ENCODE peak calls at places on chromosome 1, in six cellular contexts. V, J, S, H, E and N are unnamed samples.

GRCh38 chr1:6500446-6501406 is 9.3 kb upstream of the PLEKHG5 start:
- DNase-seq in V (no peak), J (no peak), S (no peak), H (no peak), E (no peak), N (no peak)

GRCh38 chr1:246875041-246876026 is 56.4 kb downstream of the AHCTF1 start:
- DNase-seq in V (no peak), J (peak; percentile 57), S (peak; percentile 79), H (no peak), E (no peak), N (no peak)

GRCh38 chr1:21734526-21734925 is 48.4 kb downstream of the USP48 start:
- DNase-seq in V (no peak), J (peak; percentile 21), S (no peak), H (no peak), E (no peak), N (no peak)

GRCh38 chr1:44970317-44970716 is 16.1 kb downstream of the EIF2B3 start:
- DNase-seq in V (no peak), J (no peak), S (peak; percentile 83), H (no peak), E (no peak), N (no peak)

GRCh38 chr1:174890024-174890423 is 109.7 kb upstream of the CACYBP start:
- DNase-seq in V (no peak), J (peak; percentile 23), S (no peak), H (no peak), E (no peak), N (no peak)

GRCh38 chr1:79532555-79532954 is 526.0 kb upstream of the ADGRL4 start:
- DNase-seq in V (no peak), J (no peak), S (no peak), H (peak; percentile 49), E (no peak), N (no peak)

GRCh38 chr1:204240233-204240632 is 26.4 kb upstream of the GOLT1A start:
- DNase-seq in V (no peak), J (no peak), S (no peak), H (no peak), E (no peak), N (no peak)

GRCh38 chr1:205354259-205354904 is 2.3 kb downstream of the KLHDC8A start:
- DNase-seq in V (no peak), J (peak; percentile 92), S (no peak), H (peak; percentile 77), E (peak; percentile 60), N (peak; percentile 72)

GRCh38 chr1:115098979-115099692 is 9.8 kb upstream of the TSPAN2 start:
- DNase-seq in V (no peak), J (no peak), S (peak; percentile 71), H (peak; percentile 87), E (peak; percentile 34), N (no peak)

GRCh38 chr1:125086611-125087010 is 3901.8 kb downstream of the SRGAP2C start:
- DNase-seq in V (peak; percentile 37), J (no peak), S (no peak), H (no peak), E (no peak), N (no peak)

GRCh38 chr1:4052657-4053056 is 152.6 kb upstream of the C1orf174 start:
- DNase-seq in V (no peak), J (no peak), S (no peak), H (no peak), E (no peak), N (no peak)

GRCh38 chr1:152110365-152110859 is 4.8 kb downstream of the TCHH start:
- DNase-seq in V (peak; percentile 87), J (peak; percentile 84), S (peak; percentile 46), H (peak; percentile 38), E (no peak), N (peak; percentile 40)

GRCh38 chr1:50977575-50978143 is 7.6 kb downstream of the CDKN2C start:
- DNase-seq in V (peak; percentile 91), J (peak; percentile 57), S (no peak), H (peak; percentile 30), E (peak; percentile 64), N (peak; percentile 68)

GRCh38 chr1:90000934-90001676 is 6.2 kb downstream of the ZNF326 start:
- DNase-seq in V (no peak), J (no peak), S (no peak), H (peak; percentile 30), E (no peak), N (no peak)
- TF ChIP-seq CTCF in V (no peak), J (no peak), S (no peak), H (peak; percentile 27), E (peak; percentile 7), N (peak; percentile 17)

GRCh38 chr1:233376711-233377110 is 49.2 kb downstream of the MAP3K21 start:
- DNase-seq in V (no peak), J (peak; percentile 33), S (no peak), H (no peak), E (no peak), N (no peak)
- TF ChIP-seq CTCF in V (no peak), J (peak; percentile 15), S (no peak), H (peak; percentile 14), E (no peak), N (no peak)

GRCh38 chr1:179953974-179954493 is 576 bp upstream of the CEP350 start:
- DNase-seq in V (no peak), J (peak; percentile 78), S (no peak), H (peak; percentile 70), E (peak; percentile 32), N (peak; percentile 35)
- TF ChIP-seq CTCF in V (no peak), J (no peak), S (peak; percentile 22), H (peak; percentile 57), E (no peak), N (no peak)

DNA sequence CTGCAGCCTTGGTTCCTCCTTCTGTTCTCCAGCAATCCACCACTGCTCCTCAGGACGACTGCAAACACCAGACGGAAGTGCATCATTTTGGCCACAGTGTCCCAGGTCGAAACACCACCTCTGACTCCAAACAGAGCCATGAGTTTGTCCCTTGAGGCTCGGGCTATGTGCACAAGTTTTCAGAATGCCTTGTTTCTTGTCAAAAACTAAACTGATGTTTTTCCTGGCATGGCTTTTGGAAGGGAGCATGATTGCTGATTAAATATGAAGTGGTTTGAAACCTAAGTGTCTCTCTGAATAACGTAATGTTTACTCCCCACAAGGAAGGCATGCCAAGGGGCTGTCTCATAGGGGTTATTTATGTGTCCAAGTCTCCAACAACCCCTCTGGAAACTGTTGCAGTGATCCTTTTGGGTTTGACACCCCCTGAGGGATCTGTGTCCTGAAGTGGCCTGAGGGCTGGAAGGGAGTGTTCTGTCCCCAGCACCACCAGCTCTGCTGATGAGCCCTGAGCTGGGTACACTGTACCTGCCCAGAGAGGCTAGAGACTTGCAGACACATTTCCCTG is 132.7 kb downstream of the PLPP3 start:
- DNase-seq in V (no peak), J (peak; percentile 14), S (peak; percentile 26), H (no peak), E (no peak), N (no peak)
- TF ChIP-seq CTCF in V (no peak), J (no peak), S (no peak), H (no peak), E (no peak), N (no peak)

GRCh38 chr1:234956821-234957329 is 171.8 kb downstream of the TOMM20 start:
- DNase-seq in V (no peak), J (no peak), S (no peak), H (no peak), E (no peak), N (no peak)

GRCh38 chr1:234957330-234958065 is 171.1 kb downstream of the TOMM20 start:
- DNase-seq in V (peak; percentile 73), J (peak; percentile 96), S (peak; percentile 97), H (no peak), E (no peak), N (no peak)

GRCh38 chr1:234954613-234955012 is 174.0 kb downstream of the TOMM20 start:
- DNase-seq in V (no peak), J (no peak), S (no peak), H (no peak), E (no peak), N (no peak)

GRCh38 chr1:234953655-234954420 is 174.8 kb downstream of the TOMM20 start:
- DNase-seq in V (no peak), J (no peak), S (no peak), H (no peak), E (no peak), N (no peak)

GRCh38 chr1:234955107-234955731 is 173.4 kb downstream of the TOMM20 start:
- DNase-seq in V (peak; percentile 86), J (no peak), S (peak; percentile 52), H (no peak), E (no peak), N (no peak)
- TF ChIP-seq CTCF in V (no peak), J (no peak), S (no peak), H (no peak), E (no peak), N (no peak)

DNA sequence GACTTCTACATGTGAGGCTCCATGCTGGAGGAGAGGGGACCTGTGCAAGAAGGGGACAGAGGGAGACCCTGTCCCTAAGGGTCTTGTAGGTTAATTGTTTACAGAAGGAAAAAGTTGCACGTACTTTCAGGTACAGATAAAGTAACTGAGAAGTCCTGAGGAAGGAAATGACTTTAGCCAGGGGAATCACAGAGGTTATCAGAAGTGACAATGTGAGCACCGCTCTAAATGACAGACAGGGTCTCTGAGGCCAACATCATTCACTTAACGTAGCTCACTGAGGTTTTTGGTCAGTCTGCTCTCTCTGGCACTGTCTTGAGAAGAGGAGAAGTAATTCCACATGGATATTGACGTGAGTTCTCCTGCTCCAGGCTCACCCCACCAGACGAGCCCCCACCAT is 12.0 kb downstream of the TAF5L start:
- DNase-seq in V (no peak), J (no peak), S (no peak), H (no peak), E (no peak), N (no peak)
- TF ChIP-seq CTCF in V (no peak), J (no peak), S (no peak), H (no peak), E (no peak), N (no peak)

DNA sequence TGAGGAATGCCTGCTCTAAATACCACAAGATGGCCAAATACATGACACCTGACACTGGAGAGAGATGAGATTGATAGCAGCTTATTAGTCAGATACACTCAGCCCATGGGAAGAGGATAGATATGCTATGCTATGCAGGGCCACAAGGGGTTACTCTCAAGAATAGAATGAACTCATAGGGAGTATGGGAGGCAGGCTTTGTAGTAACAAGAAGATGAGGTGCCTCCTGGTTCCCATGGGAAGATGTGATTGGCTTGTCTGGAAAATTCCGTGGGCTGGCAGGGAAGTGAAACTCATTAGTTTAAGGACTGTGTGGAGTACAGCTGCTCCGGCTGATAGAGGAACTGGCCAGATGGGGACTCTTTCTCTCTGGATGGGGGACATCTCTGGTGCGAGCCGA is 16.5 kb downstream of the CCDC30 start:
- DNase-seq in V (no peak), J (peak; percentile 16), S (peak; percentile 20), H (no peak), E (no peak), N (no peak)
- TF ChIP-seq CTCF in V (no peak), J (no peak), S (peak; percentile 11), H (no peak), E (no peak), N (no peak)

GRCh38 chr1:160834945-160835565 is 27.6 kb downstream of the CD244 start:
- DNase-seq in V (no peak), J (peak; percentile 63), S (peak; percentile 3), H (peak; percentile 59), E (peak; percentile 37), N (peak; percentile 42)
- TF ChIP-seq CTCF in V (peak; percentile 39), J (peak; percentile 84), S (peak; percentile 50), H (peak; percentile 85), E (peak; percentile 63), N (peak; percentile 68)